ENCODE peak calls at places on chromosomes 5 and 9, in six cellular contexts. P is CD8-positive, alpha-beta T cell; C is endothelial cell; X is suprapubic skin; H is A549; M is NB4. A is an unnamed sample.

GRCh38 chr5:59744531-59744992 is 149.0 kb downstream of the PDE4D start:
- DNase-seq in P (no peak), M (no peak), C (no peak), X (no peak), H (peak), A (peak)

GRCh38 chr5:157772077-157772613 is 28.6 kb downstream of the LSM11 start:
- DNase-seq in P (no peak), H (no peak), M (no peak), C (no peak), X (no peak), A (no peak)

GRCh38 chr5:141427783-141428426 is 2.4 kb upstream of the PCDHGA12 start:
- DNase-seq in C (no peak), H (no peak), P (no peak), M (no peak), X (no peak), A (no peak)

GRCh38 chr9:36092509-36093215 is 43.9 kb upstream of the GLIPR2 start:
- DNase-seq in X (no peak), C (no peak), H (no peak), M (peak), P (no peak), A (no peak)

GRCh38 chr9:99825158-99826046 is 3.7 kb downstream of the NR4A3 start:
- DNase-seq in M (peak), X (no peak), C (peak), H (no peak), P (no peak), A (no peak)

GRCh38 chr5:178387061-178387855 is 154.7 kb upstream of the PHYKPL start:
- DNase-seq in X (peak), C (no peak), M (no peak), H (no peak), P (no peak), A (no peak)

GRCh38 chr5:141714542-141715303 is 32.7 kb upstream of the ARAP3 start:
- DNase-seq in M (no peak), H (no peak), C (no peak), P (no peak), X (no peak), A (peak)

GRCh38 chr9:111896942-111897830 is 572 bp downstream of the UGCG start:
- DNase-seq in H (peak), P (no peak), C (peak), X (peak), M (peak), A (peak)

GRCh38 chr5:87393331-87393730 is 19.4 kb downstream of the CCNH start:
- DNase-seq in X (no peak), H (no peak), M (no peak), C (no peak), P (no peak), A (peak)

GRCh38 chr9:22446589-22446949 is at the start of gene DMRTA1:
- DNase-seq in C (peak), M (no peak), P (no peak), X (peak), H (peak), A (peak)

GRCh38 chr9:123834907-123835562 is 94.9 kb downstream of the DENND1A start:
- DNase-seq in P (no peak), C (no peak), X (no peak), M (peak), H (no peak), A (no peak)

GRCh38 chr9:73643379-73644013 is 491.8 kb downstream of the ANXA1 start:
- DNase-seq in P (no peak), M (no peak), H (peak), X (no peak), C (no peak), A (peak)

GRCh38 chr9:34096751-34097150 is 29.7 kb downstream of the DCAF12 start:
- DNase-seq in H (no peak), P (no peak), C (no peak), X (no peak), M (no peak), A (no peak)

GRCh38 chr9:89676281-89676680 is 71.5 kb downstream of the GADD45G start:
- DNase-seq in X (no peak), M (no peak), H (no peak), P (no peak), C (no peak), A (no peak)

GRCh38 chr9:114588671-114589526 is 1.3 kb downstream of the ATP6V1G1 start:
- DNase-seq in C (no peak), X (no peak), H (no peak), M (no peak), P (no peak), A (peak)

GRCh38 chr9:107638922-107639321 is 149.4 kb upstream of the KLF4 start:
- DNase-seq in H (no peak), P (no peak), X (peak), C (no peak), M (peak), A (no peak)

GRCh38 chr5:153565822-153566221 is 75.4 kb downstream of the GRIA1 start:
- DNase-seq in P (no peak), M (no peak), H (no peak), X (no peak), C (no peak), A (peak)

GRCh38 chr5:158805195-158805594 is 294.5 kb downstream of the EBF1 start:
- DNase-seq in M (no peak), P (no peak), H (no peak), X (no peak), C (no peak), A (no peak)

GRCh38 chr5:31620071-31620470 is 18.9 kb upstream of the PDZD2 start:
- DNase-seq in C (no peak), X (no peak), H (no peak), M (no peak), P (no peak), A (no peak)

GRCh38 chr5:107393846-107394245 is 276.9 kb downstream of the EFNA5 start:
- DNase-seq in M (no peak), C (no peak), X (no peak), H (no peak), P (no peak), A (no peak)

GRCh38 chr5:140181002-140181483 is 6.1 kb downstream of the CYSTM1 start:
- DNase-seq in C (no peak), X (no peak), H (no peak), P (no peak), M (no peak), A (no peak)

GRCh38 chr5:174231961-174232487 is 186.5 kb downstream of the NSG2 start:
- DNase-seq in C (no peak), H (no peak), P (no peak), X (no peak), M (no peak), A (peak)

GRCh38 chr9:98708103-98708932 is 417 bp downstream of the GABBR2 start:
- DNase-seq in C (no peak), M (no peak), P (no peak), H (no peak), X (no peak), A (no peak)

GRCh38 chr5:123099514-123100151 is 10.6 kb downstream of the PRDM6 start:
- DNase-seq in P (no peak), H (peak), M (peak), C (peak), X (no peak), A (peak)

GRCh38 chr9:20280330-20280729 is 342.0 kb downstream of the MLLT3 start:
- DNase-seq in M (peak), X (no peak), P (no peak), C (no peak), H (no peak), A (no peak)
- TF ChIP-seq CTCF in M (peak), X (no peak), P (no peak), C (no peak), H (no peak), A (no peak)

GRCh38 chr9:79482078-79482477 is 89.7 kb upstream of the TLE4 start:
- DNase-seq in M (no peak), P (no peak), H (no peak), X (no peak), C (no peak), A (no peak)
- TF ChIP-seq CTCF in M (no peak), P (no peak), H (no peak), X (no peak), C (no peak), A (no peak)

GRCh38 chr5:132963175-132964104 is at the start of gene AFF4:
- DNase-seq in P (peak), H (peak), C (peak), X (peak), M (peak), A (peak)

GRCh38 chr5:132965120-132965519 is 1.7 kb upstream of the AFF4 start:
- DNase-seq in X (no peak), C (no peak), M (no peak), P (no peak), H (no peak), A (no peak)

GRCh38 chr5:132962429-132962928 is 955 bp downstream of the AFF4 start:
- DNase-seq in C (peak), X (no peak), M (peak), P (no peak), H (peak), A (peak)

DNA sequence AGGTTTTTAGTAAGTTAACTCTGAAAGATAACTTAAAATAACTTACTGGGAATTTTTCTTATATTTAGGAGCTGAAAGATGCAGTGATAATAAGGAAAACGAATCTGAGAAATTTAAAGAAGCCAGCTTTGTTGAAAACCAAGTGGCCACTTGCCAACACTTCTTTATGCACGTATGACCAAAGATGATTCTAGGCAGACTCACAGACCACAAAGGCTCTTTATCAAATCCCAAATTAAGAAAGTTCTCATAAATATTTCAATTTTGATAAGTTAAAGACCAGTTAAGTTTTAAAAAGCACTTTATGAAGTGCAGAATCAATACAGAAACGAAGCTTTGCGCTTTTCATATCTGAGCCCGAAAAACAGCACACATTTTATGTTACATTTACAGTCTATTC is 1.5 kb downstream of the AFF4 start:
- DNase-seq in X (no peak), H (no peak), M (peak), P (no peak), C (no peak), A (peak)
- TF ChIP-seq CTCF in X (no peak), H (no peak), M (no peak), P (no peak), C (no peak), A (no peak)

GRCh38 chr5:1135696-1136525 is 24.0 kb upstream of the SLC12A7 start:
- DNase-seq in H (no peak), M (no peak), X (no peak), C (no peak), P (no peak), A (no peak)

GRCh38 chr5:1133510-1134255 is 21.8 kb upstream of the SLC12A7 start:
- DNase-seq in H (no peak), C (no peak), P (no peak), M (peak), X (no peak), A (no peak)

GRCh38 chr5:1133108-1133507 is 21.2 kb upstream of the SLC12A7 start:
- DNase-seq in M (no peak), C (no peak), H (no peak), X (no peak), P (no peak), A (no peak)

GRCh38 chr5:1132570-1132969 is 20.7 kb upstream of the SLC12A7 start:
- DNase-seq in C (no peak), P (no peak), M (no peak), H (no peak), X (no peak), A (no peak)

DNA sequence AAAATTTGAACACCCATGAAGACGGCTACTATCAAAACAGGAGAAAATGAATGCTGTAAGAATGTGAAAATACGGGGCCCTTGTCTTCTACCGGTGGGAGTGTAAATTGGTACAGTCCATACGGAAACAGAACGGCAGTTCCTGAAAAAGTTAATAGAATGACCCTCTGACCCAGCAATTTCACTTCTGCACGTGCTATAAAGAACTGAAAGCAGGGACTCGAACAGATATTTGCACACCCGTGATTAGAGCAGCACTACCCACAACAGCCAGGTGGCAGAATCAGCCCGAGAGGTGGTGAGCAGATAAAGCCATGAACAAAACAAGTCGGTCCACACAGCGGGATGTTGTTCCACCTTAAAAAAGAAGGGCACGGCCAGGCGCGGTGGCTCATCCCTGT is 22.6 kb upstream of the SLC12A7 start:
- DNase-seq in X (no peak), P (no peak), C (no peak), H (no peak), M (no peak), A (no peak)
- TF ChIP-seq CTCF in X (no peak), P (no peak), C (no peak), H (no peak), M (no peak), A (no peak)

GRCh38 chr9:117546894-117547293 is 132.0 kb upstream of the ASTN2 start:
- DNase-seq in X (no peak), H (no peak), C (peak), P (no peak), M (no peak), A (peak)

GRCh38 chr9:117547904-117548303 is 133.0 kb upstream of the ASTN2 start:
- DNase-seq in H (no peak), C (no peak), M (no peak), X (no peak), P (no peak), A (no peak)

GRCh38 chr9:117548556-117548955 is 133.7 kb upstream of the ASTN2 start:
- DNase-seq in M (no peak), P (no peak), C (no peak), H (no peak), X (no peak), A (no peak)

GRCh38 chr9:117547321-117547720 is 132.5 kb upstream of the ASTN2 start:
- DNase-seq in X (no peak), P (no peak), H (no peak), M (no peak), C (no peak), A (no peak)

GRCh38 chr9:117545846-117546245 is 131.0 kb upstream of the ASTN2 start:
- DNase-seq in C (no peak), M (no peak), X (no peak), H (no peak), P (no peak), A (peak)
- TF ChIP-seq CTCF in C (no peak), M (no peak), X (no peak), H (no peak), P (no peak), A (no peak)

DNA sequence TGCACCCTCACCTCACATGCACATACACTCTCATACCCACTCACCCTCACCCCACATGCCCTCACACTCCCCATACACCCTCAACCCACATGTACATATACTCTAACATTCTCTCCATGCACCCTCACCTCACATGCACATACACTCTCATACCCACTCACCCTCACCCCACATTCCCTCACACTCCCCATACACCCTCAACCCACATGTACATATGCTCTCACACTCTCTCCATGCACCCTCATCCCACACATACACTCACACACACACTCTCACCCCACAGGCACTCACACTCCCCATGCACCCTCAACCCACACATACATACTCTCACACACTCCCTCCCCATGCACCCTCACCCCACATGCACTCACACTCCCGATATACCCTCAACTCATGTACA is 550.2 kb upstream of the DAP start:
- DNase-seq in H (no peak), C (no peak), X (no peak), M (no peak), P (no peak), A (no peak)
- TF ChIP-seq CTCF in H (no peak), C (no peak), X (no peak), M (no peak), P (no peak), A (no peak)

DNA sequence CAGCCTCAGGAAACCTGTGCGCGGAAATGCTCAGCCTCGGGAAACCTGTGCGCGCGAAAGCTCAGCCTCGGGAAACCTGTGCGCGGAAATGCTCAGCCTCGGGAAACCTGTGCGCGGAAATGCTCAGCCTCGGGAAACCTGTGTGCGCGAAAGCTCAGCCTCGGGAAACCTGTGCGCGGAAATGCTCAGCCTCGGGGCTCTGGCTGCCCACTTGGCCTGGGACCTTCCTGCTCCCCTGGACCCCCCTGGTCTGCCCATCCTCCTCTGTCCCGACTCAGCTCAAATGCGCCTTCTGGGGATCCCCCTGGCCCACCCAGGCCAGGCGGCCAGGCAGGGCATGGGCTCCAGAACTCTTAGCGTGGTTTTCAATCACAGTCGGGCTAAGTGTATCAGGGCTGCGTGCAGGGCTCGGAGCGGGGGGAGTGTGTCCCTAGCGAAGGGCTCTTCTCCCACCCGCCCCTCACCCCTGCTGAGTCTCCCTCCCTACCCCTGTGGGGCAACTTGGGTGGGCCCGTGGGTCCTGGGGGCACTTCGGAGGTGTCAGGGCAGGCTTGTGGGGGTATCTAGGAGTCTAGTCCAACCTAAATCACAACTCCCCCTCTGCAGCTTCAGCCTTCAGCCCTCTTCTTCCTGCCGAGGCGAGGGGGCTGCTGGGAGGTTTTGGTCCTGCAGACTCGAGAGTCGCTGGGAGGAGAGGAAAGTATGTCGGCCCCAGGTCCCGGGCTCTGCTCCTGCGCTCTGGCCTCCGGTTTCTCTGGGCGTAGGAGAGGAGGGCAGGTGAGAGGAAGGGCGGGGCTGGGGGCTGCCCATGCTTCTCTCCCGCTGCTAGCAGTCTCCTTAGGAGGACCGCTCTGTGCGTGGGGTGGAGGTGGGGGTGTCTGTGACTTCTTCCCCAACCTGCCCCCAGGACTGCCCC is 140.1 kb upstream of the COL5A1 start:
- DNase-seq in C (no peak), X (peak), P (no peak), M (no peak), H (no peak), A (no peak)
- TF ChIP-seq CTCF in C (no peak), X (no peak), P (no peak), M (no peak), H (no peak), A (no peak)